ENCODE peak calls at places on chromosomes 2 and 18, in nine cellular contexts. One of them, this sample, is unnamed.

GRCh38 chr2:217402622-217403383 is 542.9 kb upstream of the TNP1 start:
- DNase-seq in H9: no peak
- DNase-seq in NCI-H226: no peak
- DNase-seq in AG10803: no peak
- DNase-seq in CMK: no peak
- DNase-seq in activated CD4-positive, alpha-beta T cell treated with anti-CD3 and anti-CD28 coated beads, Interleukin-2, amount 10 ng/mL, durations not matched to agents 7 days and 5 days: no peak
- DNase-seq in KBM-7: no peak
- DNase-seq in central memory CD4-positive, alpha-beta T cell: no peak
- DNase-seq in HL-60: no peak
- DNase-seq in this sample: no peak

GRCh38 chr2:237253046-237253723 is 160.8 kb downstream of the COL6A3 start:
- DNase-seq in H9: no peak
- DNase-seq in NCI-H226: no peak
- DNase-seq in AG10803: peak; percentile 61
- DNase-seq in CMK: no peak
- DNase-seq in activated CD4-positive, alpha-beta T cell treated with anti-CD3 and anti-CD28 coated beads, Interleukin-2, amount 10 ng/mL, durations not matched to agents 7 days and 5 days: no peak
- DNase-seq in KBM-7: no peak
- DNase-seq in central memory CD4-positive, alpha-beta T cell: no peak
- DNase-seq in HL-60: no peak
- DNase-seq in this sample: no peak

GRCh38 chr2:208179028-208179609 is 10.7 kb downstream of the C2orf80 start:
- DNase-seq in H9: no peak
- DNase-seq in NCI-H226: no peak
- DNase-seq in AG10803: no peak
- DNase-seq in CMK: no peak
- DNase-seq in activated CD4-positive, alpha-beta T cell treated with anti-CD3 and anti-CD28 coated beads, Interleukin-2, amount 10 ng/mL, durations not matched to agents 7 days and 5 days: no peak
- DNase-seq in KBM-7: peak; percentile 8
- DNase-seq in central memory CD4-positive, alpha-beta T cell: no peak
- DNase-seq in HL-60: no peak
- DNase-seq in this sample: no peak

GRCh38 chr2:37614061-37614802 is 57.2 kb downstream of the CDC42EP3 start:
- DNase-seq in H9: no peak
- DNase-seq in NCI-H226: peak; percentile 85
- DNase-seq in AG10803: peak; percentile 95
- DNase-seq in CMK: no peak
- DNase-seq in activated CD4-positive, alpha-beta T cell treated with anti-CD3 and anti-CD28 coated beads, Interleukin-2, amount 10 ng/mL, durations not matched to agents 7 days and 5 days: no peak
- DNase-seq in KBM-7: no peak
- DNase-seq in central memory CD4-positive, alpha-beta T cell: no peak
- DNase-seq in HL-60: no peak
- DNase-seq in this sample: no peak

GRCh38 chr18:43486462-43486861 is 209.2 kb upstream of the SYT4 start:
- DNase-seq in H9: no peak
- DNase-seq in NCI-H226: no peak
- DNase-seq in AG10803: no peak
- DNase-seq in CMK: no peak
- DNase-seq in activated CD4-positive, alpha-beta T cell treated with anti-CD3 and anti-CD28 coated beads, Interleukin-2, amount 10 ng/mL, durations not matched to agents 7 days and 5 days: no peak
- DNase-seq in KBM-7: peak; percentile 8
- DNase-seq in central memory CD4-positive, alpha-beta T cell: no peak
- DNase-seq in HL-60: no peak
- DNase-seq in this sample: no peak

GRCh38 chr2:176188218-176188968 is at the start of gene HOXD1:
- DNase-seq in H9: peak; percentile 81
- DNase-seq in NCI-H226: no peak
- DNase-seq in AG10803: peak; percentile 34
- DNase-seq in CMK: no peak
- DNase-seq in activated CD4-positive, alpha-beta T cell treated with anti-CD3 and anti-CD28 coated beads, Interleukin-2, amount 10 ng/mL, durations not matched to agents 7 days and 5 days: no peak
- DNase-seq in KBM-7: no peak
- DNase-seq in central memory CD4-positive, alpha-beta T cell: no peak
- DNase-seq in HL-60: no peak
- DNase-seq in this sample: no peak

GRCh38 chr18:76821875-76822509 is 365 bp upstream of the ZNF236 start:
- DNase-seq in H9: no peak
- DNase-seq in NCI-H226: no peak
- DNase-seq in AG10803: peak; percentile 59
- DNase-seq in CMK: peak; percentile 18
- DNase-seq in activated CD4-positive, alpha-beta T cell treated with anti-CD3 and anti-CD28 coated beads, Interleukin-2, amount 10 ng/mL, durations not matched to agents 7 days and 5 days: peak; percentile 69
- DNase-seq in KBM-7: peak; percentile 71
- DNase-seq in central memory CD4-positive, alpha-beta T cell: peak; percentile 73
- DNase-seq in HL-60: peak; percentile 65
- DNase-seq in this sample: peak; percentile 35

GRCh38 chr18:63783394-63783793 is 8.2 kb downstream of the SERPINB7 start:
- DNase-seq in H9: peak; percentile 43
- DNase-seq in NCI-H226: no peak
- DNase-seq in AG10803: no peak
- DNase-seq in CMK: no peak
- DNase-seq in activated CD4-positive, alpha-beta T cell treated with anti-CD3 and anti-CD28 coated beads, Interleukin-2, amount 10 ng/mL, durations not matched to agents 7 days and 5 days: no peak
- DNase-seq in KBM-7: peak; percentile 5
- DNase-seq in central memory CD4-positive, alpha-beta T cell: no peak
- DNase-seq in HL-60: no peak
- DNase-seq in this sample: no peak

GRCh38 chr2:217804786-217805678 is 197.8 kb downstream of the TNS1 start:
- DNase-seq in H9: no peak
- DNase-seq in NCI-H226: no peak
- DNase-seq in AG10803: peak; percentile 46
- DNase-seq in CMK: no peak
- DNase-seq in activated CD4-positive, alpha-beta T cell treated with anti-CD3 and anti-CD28 coated beads, Interleukin-2, amount 10 ng/mL, durations not matched to agents 7 days and 5 days: no peak
- DNase-seq in KBM-7: peak; percentile 19
- DNase-seq in central memory CD4-positive, alpha-beta T cell: no peak
- DNase-seq in HL-60: no peak
- DNase-seq in this sample: no peak

GRCh38 chr2:176187306-176188217 is 906 bp upstream of the HOXD1 start:
- DNase-seq in H9: peak; percentile 44
- DNase-seq in NCI-H226: no peak
- DNase-seq in AG10803: no peak
- DNase-seq in CMK: no peak
- DNase-seq in activated CD4-positive, alpha-beta T cell treated with anti-CD3 and anti-CD28 coated beads, Interleukin-2, amount 10 ng/mL, durations not matched to agents 7 days and 5 days: no peak
- DNase-seq in KBM-7: no peak
- DNase-seq in central memory CD4-positive, alpha-beta T cell: no peak
- DNase-seq in HL-60: no peak
- DNase-seq in this sample: no peak

GRCh38 chr2:98509542-98510321 is 65.1 kb downstream of the INPP4A start:
- DNase-seq in H9: no peak
- DNase-seq in NCI-H226: no peak
- DNase-seq in AG10803: no peak
- DNase-seq in CMK: no peak
- DNase-seq in activated CD4-positive, alpha-beta T cell treated with anti-CD3 and anti-CD28 coated beads, Interleukin-2, amount 10 ng/mL, durations not matched to agents 7 days and 5 days: no peak
- DNase-seq in KBM-7: no peak
- DNase-seq in central memory CD4-positive, alpha-beta T cell: no peak
- DNase-seq in HL-60: no peak
- DNase-seq in this sample: no peak

GRCh38 chr2:113965644-113966043 is 75.8 kb downstream of the ACTR3 start:
- DNase-seq in H9: peak; percentile 57
- DNase-seq in NCI-H226: no peak
- DNase-seq in AG10803: peak; percentile 16
- DNase-seq in CMK: no peak
- DNase-seq in activated CD4-positive, alpha-beta T cell treated with anti-CD3 and anti-CD28 coated beads, Interleukin-2, amount 10 ng/mL, durations not matched to agents 7 days and 5 days: peak; percentile 24
- DNase-seq in KBM-7: peak; percentile 57
- DNase-seq in central memory CD4-positive, alpha-beta T cell: peak; percentile 7
- DNase-seq in HL-60: peak; percentile 18
- DNase-seq in this sample: no peak

GRCh38 chr2:120404941-120405768 is 59.2 kb downstream of the INHBB start:
- DNase-seq in H9: no peak
- DNase-seq in NCI-H226: no peak
- DNase-seq in AG10803: no peak
- DNase-seq in CMK: no peak
- DNase-seq in activated CD4-positive, alpha-beta T cell treated with anti-CD3 and anti-CD28 coated beads, Interleukin-2, amount 10 ng/mL, durations not matched to agents 7 days and 5 days: no peak
- DNase-seq in KBM-7: no peak
- DNase-seq in central memory CD4-positive, alpha-beta T cell: no peak
- DNase-seq in HL-60: no peak
- DNase-seq in this sample: no peak

GRCh38 chr18:63844254-63844653 is 43.3 kb upstream of the SERPINB2 start:
- DNase-seq in H9: no peak
- DNase-seq in NCI-H226: peak; percentile 14
- DNase-seq in AG10803: peak; percentile 64
- DNase-seq in CMK: no peak
- DNase-seq in activated CD4-positive, alpha-beta T cell treated with anti-CD3 and anti-CD28 coated beads, Interleukin-2, amount 10 ng/mL, durations not matched to agents 7 days and 5 days: no peak
- DNase-seq in KBM-7: peak; percentile 51
- DNase-seq in central memory CD4-positive, alpha-beta T cell: no peak
- DNase-seq in HL-60: no peak
- DNase-seq in this sample: no peak

GRCh38 chr2:54858021-54858681 is 134.7 kb downstream of the EML6 start:
- DNase-seq in H9: no peak
- DNase-seq in NCI-H226: no peak
- DNase-seq in AG10803: peak; percentile 31
- DNase-seq in CMK: no peak
- DNase-seq in activated CD4-positive, alpha-beta T cell treated with anti-CD3 and anti-CD28 coated beads, Interleukin-2, amount 10 ng/mL, durations not matched to agents 7 days and 5 days: no peak
- DNase-seq in KBM-7: no peak
- DNase-seq in central memory CD4-positive, alpha-beta T cell: no peak
- DNase-seq in HL-60: peak; percentile 27
- DNase-seq in this sample: no peak

GRCh38 chr2:15560404-15560987 is 638 bp downstream of the NBAS start:
- DNase-seq in H9: no peak
- DNase-seq in NCI-H226: no peak
- DNase-seq in AG10803: peak; percentile 15
- DNase-seq in CMK: no peak
- DNase-seq in activated CD4-positive, alpha-beta T cell treated with anti-CD3 and anti-CD28 coated beads, Interleukin-2, amount 10 ng/mL, durations not matched to agents 7 days and 5 days: peak; percentile 24
- DNase-seq in KBM-7: peak; percentile 62
- DNase-seq in central memory CD4-positive, alpha-beta T cell: no peak
- DNase-seq in HL-60: no peak
- DNase-seq in this sample: peak; percentile 19

GRCh38 chr2:174342600-174343342 is 8.0 kb downstream of the SP9 start:
- DNase-seq in H9: no peak
- DNase-seq in NCI-H226: no peak
- DNase-seq in AG10803: no peak
- DNase-seq in CMK: no peak
- DNase-seq in activated CD4-positive, alpha-beta T cell treated with anti-CD3 and anti-CD28 coated beads, Interleukin-2, amount 10 ng/mL, durations not matched to agents 7 days and 5 days: peak; percentile 46
- DNase-seq in KBM-7: no peak
- DNase-seq in central memory CD4-positive, alpha-beta T cell: no peak
- DNase-seq in HL-60: no peak
- DNase-seq in this sample: no peak

GRCh38 chr18:65671621-65672415 is 79.0 kb upstream of the CDH7 start:
- DNase-seq in H9: no peak
- DNase-seq in NCI-H226: no peak
- DNase-seq in AG10803: no peak
- DNase-seq in CMK: no peak
- DNase-seq in activated CD4-positive, alpha-beta T cell treated with anti-CD3 and anti-CD28 coated beads, Interleukin-2, amount 10 ng/mL, durations not matched to agents 7 days and 5 days: no peak
- DNase-seq in KBM-7: no peak
- DNase-seq in central memory CD4-positive, alpha-beta T cell: no peak
- DNase-seq in HL-60: no peak
- DNase-seq in this sample: no peak

GRCh38 chr2:19671907-19672306 is 229.9 kb downstream of the TTC32 start:
- DNase-seq in H9: no peak
- DNase-seq in NCI-H226: no peak
- DNase-seq in AG10803: no peak
- DNase-seq in CMK: no peak
- DNase-seq in activated CD4-positive, alpha-beta T cell treated with anti-CD3 and anti-CD28 coated beads, Interleukin-2, amount 10 ng/mL, durations not matched to agents 7 days and 5 days: no peak
- DNase-seq in KBM-7: no peak
- DNase-seq in central memory CD4-positive, alpha-beta T cell: no peak
- DNase-seq in HL-60: no peak
- DNase-seq in this sample: no peak

GRCh38 chr2:191401287-191401686 is 156.1 kb downstream of the MYO1B start:
- DNase-seq in H9: no peak
- DNase-seq in NCI-H226: no peak
- DNase-seq in AG10803: peak; percentile 93
- DNase-seq in CMK: no peak
- DNase-seq in activated CD4-positive, alpha-beta T cell treated with anti-CD3 and anti-CD28 coated beads, Interleukin-2, amount 10 ng/mL, durations not matched to agents 7 days and 5 days: no peak
- DNase-seq in KBM-7: no peak
- DNase-seq in central memory CD4-positive, alpha-beta T cell: no peak
- DNase-seq in HL-60: no peak
- DNase-seq in this sample: no peak

GRCh38 chr18:44035554-44035953 is 645.1 kb upstream of the SETBP1 start:
- DNase-seq in H9: no peak
- DNase-seq in NCI-H226: no peak
- DNase-seq in AG10803: no peak
- DNase-seq in CMK: no peak
- DNase-seq in activated CD4-positive, alpha-beta T cell treated with anti-CD3 and anti-CD28 coated beads, Interleukin-2, amount 10 ng/mL, durations not matched to agents 7 days and 5 days: no peak
- DNase-seq in KBM-7: no peak
- DNase-seq in central memory CD4-positive, alpha-beta T cell: no peak
- DNase-seq in HL-60: no peak
- DNase-seq in this sample: no peak

GRCh38 chr2:100856732-100857131 is 36.8 kb downstream of the NPAS2 start:
- DNase-seq in H9: no peak
- DNase-seq in NCI-H226: no peak
- DNase-seq in AG10803: no peak
- DNase-seq in CMK: no peak
- DNase-seq in activated CD4-positive, alpha-beta T cell treated with anti-CD3 and anti-CD28 coated beads, Interleukin-2, amount 10 ng/mL, durations not matched to agents 7 days and 5 days: no peak
- DNase-seq in KBM-7: no peak
- DNase-seq in central memory CD4-positive, alpha-beta T cell: no peak
- DNase-seq in HL-60: no peak
- DNase-seq in this sample: no peak

GRCh38 chr2:446963-447540 is 159.2 kb upstream of the ALKAL2 start:
- DNase-seq in H9: no peak
- DNase-seq in NCI-H226: no peak
- DNase-seq in AG10803: no peak
- DNase-seq in CMK: no peak
- DNase-seq in activated CD4-positive, alpha-beta T cell treated with anti-CD3 and anti-CD28 coated beads, Interleukin-2, amount 10 ng/mL, durations not matched to agents 7 days and 5 days: no peak
- DNase-seq in KBM-7: no peak
- DNase-seq in central memory CD4-positive, alpha-beta T cell: no peak
- DNase-seq in HL-60: no peak
- DNase-seq in this sample: no peak

GRCh38 chr2:127535422-127535901 is at the start of gene MYO7B:
- DNase-seq in H9: no peak
- DNase-seq in NCI-H226: no peak
- DNase-seq in AG10803: no peak
- DNase-seq in CMK: no peak
- DNase-seq in activated CD4-positive, alpha-beta T cell treated with anti-CD3 and anti-CD28 coated beads, Interleukin-2, amount 10 ng/mL, durations not matched to agents 7 days and 5 days: no peak
- DNase-seq in KBM-7: no peak
- DNase-seq in central memory CD4-positive, alpha-beta T cell: no peak
- DNase-seq in HL-60: no peak
- DNase-seq in this sample: no peak